ENCODE peak calls at places on chromosomes 13 and 19, in four cellular contexts. One of them, this sample, is unnamed. For H3K36me3, the result is how much of the 10 kb centered on the place peaks cover.

GRCh38 chr13:97241761-97242160 is 19.6 kb downstream of the MBNL2 start:
- ATAC-seq in upper lobe of left lung: no peak
- ATAC-seq in HepG2: no peak
- ATAC-seq in K562: peak
- ATAC-seq in this sample: peak

GRCh38 chr13:37023871-37024270 is 23.3 kb downstream of the EXOSC8 start:
- ATAC-seq in K562: no peak
- ATAC-seq in HepG2: no peak
- ATAC-seq in upper lobe of left lung: no peak
- ATAC-seq in this sample: no peak

GRCh38 chr19:49570138-49570856 is 10.1 kb downstream of the NOSIP start:
- ATAC-seq in HepG2: peak
- ATAC-seq in upper lobe of left lung: peak
- ATAC-seq in K562: peak
- ATAC-seq in this sample: peak

GRCh38 chr13:51998723-51999471 is 12.4 kb downstream of the ATP7B start:
- ATAC-seq in upper lobe of left lung: no peak
- ATAC-seq in K562: peak
- ATAC-seq in HepG2: peak
- ATAC-seq in this sample: no peak

GRCh38 chr19:46287585-46287984 is 9.3 kb upstream of the HIF3A start:
- ATAC-seq in upper lobe of left lung: no peak
- ATAC-seq in HepG2: no peak
- ATAC-seq in K562: peak
- ATAC-seq in this sample: no peak

GRCh38 chr13:104979281-104979680 is 1556.2 kb downstream of the EFNB2 start:
- ATAC-seq in HepG2: no peak
- ATAC-seq in K562: no peak
- ATAC-seq in upper lobe of left lung: no peak
- ATAC-seq in this sample: no peak

GRCh38 chr13:48579167-48579918 is 46.5 kb upstream of the RCBTB2 start:
- ATAC-seq in HepG2: no peak
- ATAC-seq in K562: no peak
- ATAC-seq in upper lobe of left lung: peak
- ATAC-seq in this sample: peak

GRCh38 chr13:99151516-99151915 is 49.1 kb upstream of the UBAC2 start:
- ATAC-seq in K562: peak
- ATAC-seq in upper lobe of left lung: no peak
- ATAC-seq in HepG2: no peak
- ATAC-seq in this sample: no peak

GRCh38 chr13:72763411-72763810 is 18.3 kb downstream of the DIS3 start:
- ATAC-seq in HepG2: no peak
- ATAC-seq in upper lobe of left lung: no peak
- ATAC-seq in K562: no peak
- ATAC-seq in this sample: no peak

GRCh38 chr13:71754407-71754974 is 112.5 kb downstream of the DACH1 start:
- ATAC-seq in upper lobe of left lung: peak
- ATAC-seq in HepG2: no peak
- ATAC-seq in K562: no peak
- ATAC-seq in this sample: peak

GRCh38 chr13:79468819-79469218 is 12.1 kb upstream of the NDFIP2 start:
- ATAC-seq in upper lobe of left lung: no peak
- ATAC-seq in HepG2: no peak
- ATAC-seq in K562: no peak
- ATAC-seq in this sample: no peak

GRCh38 chr19:39037194-39037593 is 4.8 kb upstream of the FBXO27 start:
- ATAC-seq in K562: no peak
- ATAC-seq in upper lobe of left lung: no peak
- ATAC-seq in HepG2: no peak
- ATAC-seq in this sample: no peak

GRCh38 chr13:20942938-20943518 is 40.5 kb upstream of the XPO4 start:
- ATAC-seq in HepG2: peak
- ATAC-seq in K562: no peak
- ATAC-seq in upper lobe of left lung: peak
- ATAC-seq in this sample: no peak

GRCh38 chr19:7527516-7528191 is 5.2 kb downstream of the MCOLN1 start:
- ATAC-seq in upper lobe of left lung: peak
- ATAC-seq in HepG2: no peak
- ATAC-seq in K562: no peak
- ATAC-seq in this sample: peak

GRCh38 chr19:37991841-37992248 is 84.8 kb downstream of the SIPA1L3 start:
- ATAC-seq in upper lobe of left lung: peak
- ATAC-seq in HepG2: no peak
- ATAC-seq in K562: no peak
- ATAC-seq in this sample: no peak

GRCh38 chr19:55362990-55363716 is at the start of gene GARIN5B:
- ATAC-seq in HepG2: peak
- ATAC-seq in K562: no peak
- ATAC-seq in upper lobe of left lung: no peak
- ATAC-seq in this sample: no peak

GRCh38 chr19:43721469-43722048 is 5.7 kb downstream of the IRGC start:
- ATAC-seq in HepG2: no peak
- ATAC-seq in upper lobe of left lung: no peak
- ATAC-seq in K562: no peak
- ATAC-seq in this sample: no peak

GRCh38 chr19:10353793-10354391 is 14.5 kb upstream of the ICAM3 start:
- ATAC-seq in upper lobe of left lung: peak
- ATAC-seq in HepG2: peak
- ATAC-seq in K562: peak
- ATAC-seq in this sample: peak

GRCh38 chr19:53988981-53989380 is 2.5 kb upstream of the CACNG6 start:
- ATAC-seq in HepG2: no peak
- ATAC-seq in K562: no peak
- ATAC-seq in upper lobe of left lung: no peak
- ATAC-seq in this sample: no peak

GRCh38 chr13:95641291-95641811 is 3.2 kb downstream of the DZIP1 start:
- ATAC-seq in upper lobe of left lung: peak
- ATAC-seq in K562: peak
- ATAC-seq in HepG2: no peak
- ATAC-seq in this sample: no peak

GRCh38 chr13:73938375-73939070 is 195.7 kb downstream of the KLF12 start:
- ATAC-seq in upper lobe of left lung: no peak
- ATAC-seq in K562: no peak
- ATAC-seq in HepG2: no peak
- ATAC-seq in this sample: no peak

GRCh38 chr13:94305463-94305862 is 174.0 kb downstream of the DCT start:
- ATAC-seq in HepG2: peak
- ATAC-seq in upper lobe of left lung: peak
- ATAC-seq in K562: no peak
- ATAC-seq in this sample: peak

GRCh38 chr13:49560270-49561063 is 24.9 kb downstream of the RCBTB1 start:
- ATAC-seq in upper lobe of left lung: no peak
- ATAC-seq in K562: peak
- ATAC-seq in HepG2: peak
- ATAC-seq in this sample: no peak

GRCh38 chr19:53786744-53787143 is 37.4 kb downstream of the NLRP12 start:
- ATAC-seq in HepG2: no peak
- ATAC-seq in K562: no peak
- ATAC-seq in upper lobe of left lung: no peak
- ATAC-seq in this sample: no peak

GRCh38 chr19:48751835-48752510 is 468 bp downstream of the FUT1 start:
- ATAC-seq in K562: no peak
- ATAC-seq in upper lobe of left lung: no peak
- ATAC-seq in HepG2: no peak
- ATAC-seq in this sample: no peak

GRCh38 chr13:108947551-108948030 is 318.2 kb downstream of the MYO16 start:
- ATAC-seq in HepG2: no peak
- ATAC-seq in upper lobe of left lung: peak
- ATAC-seq in K562: no peak
- ATAC-seq in this sample: peak

GRCh38 chr19:55623130-55623868 is 1.1 kb downstream of the ZNF784 start:
- ATAC-seq in K562: no peak
- ATAC-seq in HepG2: no peak
- ATAC-seq in upper lobe of left lung: no peak
- ATAC-seq in this sample: no peak

GRCh38 chr19:32677657-32678056 is 2.0 kb downstream of the RGS9BP start:
- ATAC-seq in upper lobe of left lung: no peak
- ATAC-seq in HepG2: no peak
- ATAC-seq in K562: no peak
- ATAC-seq in this sample: no peak
- H3K4me3 ChIP-seq in upper lobe of left lung: no peak
- H3K4me3 ChIP-seq in HepG2: peak
- H3K4me3 ChIP-seq in K562: no peak
- H3K4me3 ChIP-seq in this sample: no peak

GRCh38 chr19:1875646-1876493 is 9.4 kb downstream of the ABHD17A start:
- ATAC-seq in upper lobe of left lung: peak
- ATAC-seq in HepG2: peak
- ATAC-seq in K562: peak
- ATAC-seq in this sample: peak
- TF ChIP-seq EP300 in upper lobe of left lung: peak
- TF ChIP-seq EP300 in HepG2: no peak
- TF ChIP-seq EP300 in K562: no peak
- TF ChIP-seq EP300 in this sample: no peak

GRCh38 chr19:44856438-44857083 is 10.5 kb downstream of the NECTIN2 start:
- ATAC-seq in upper lobe of left lung: peak
- ATAC-seq in HepG2: peak
- ATAC-seq in K562: peak
- ATAC-seq in this sample: no peak
- H3K36me3 ChIP-seq in upper lobe of left lung: under half
- H3K36me3 ChIP-seq in HepG2: under half
- H3K36me3 ChIP-seq in K562: under half
- H3K36me3 ChIP-seq in this sample: under half

DNA sequence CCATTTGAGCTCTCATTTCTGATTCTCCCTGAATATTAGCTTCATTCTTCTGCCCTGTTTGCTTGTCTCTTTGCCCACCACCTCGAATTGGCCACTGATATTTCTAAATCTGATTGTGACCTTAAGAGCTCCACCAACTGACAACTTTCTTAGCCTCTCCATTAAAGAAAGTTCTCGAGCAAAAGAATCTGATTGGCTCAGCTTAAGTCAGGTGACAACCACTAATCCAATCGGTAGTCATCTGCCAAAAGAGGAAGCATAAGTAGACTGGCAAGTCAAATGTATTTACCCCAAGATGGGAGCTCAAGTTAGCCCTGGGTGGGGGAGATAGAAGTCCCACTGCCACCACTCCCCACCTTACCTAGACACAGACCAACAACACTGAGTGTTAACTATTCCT is 41.5 kb downstream of the NOTCH3 start:
- ATAC-seq in HepG2: no peak
- ATAC-seq in K562: peak
- ATAC-seq in upper lobe of left lung: no peak
- ATAC-seq in this sample: no peak
- H3K4me3 ChIP-seq in HepG2: no peak
- H3K4me3 ChIP-seq in K562: no peak
- H3K4me3 ChIP-seq in upper lobe of left lung: no peak
- H3K4me3 ChIP-seq in this sample: no peak

DNA sequence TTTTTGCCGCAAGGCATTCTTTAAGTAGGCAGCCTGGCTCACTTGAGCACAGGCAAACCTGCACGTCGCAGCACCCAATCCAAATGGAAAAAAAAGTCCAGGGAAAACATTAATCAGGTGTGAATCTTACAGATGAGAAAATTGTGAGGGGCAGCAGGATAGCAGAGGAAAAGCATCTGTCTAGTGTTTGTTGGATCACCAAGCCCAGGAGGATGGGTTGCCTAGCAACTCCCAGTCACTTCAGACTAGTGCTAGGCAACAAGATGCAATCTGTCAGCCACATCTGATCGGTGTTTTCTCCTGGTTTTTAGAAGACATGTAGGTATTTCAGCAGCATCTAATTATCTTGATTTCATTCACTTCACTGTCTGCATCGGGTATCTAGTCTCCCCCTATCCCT is 68.3 kb upstream of the KL start:
- ATAC-seq in HepG2: no peak
- ATAC-seq in K562: no peak
- ATAC-seq in upper lobe of left lung: no peak
- ATAC-seq in this sample: no peak
- TF ChIP-seq EP300 in HepG2: no peak
- TF ChIP-seq EP300 in K562: no peak
- TF ChIP-seq EP300 in upper lobe of left lung: no peak
- TF ChIP-seq EP300 in this sample: no peak

GRCh38 chr19:1046836-1047695 is 7.2 kb downstream of the ABCA7 start:
- ATAC-seq in K562: no peak
- ATAC-seq in HepG2: no peak
- ATAC-seq in upper lobe of left lung: no peak
- ATAC-seq in this sample: no peak

GRCh38 chr19:1047696-1048147 is 7.8 kb downstream of the ABCA7 start:
- ATAC-seq in K562: no peak
- ATAC-seq in upper lobe of left lung: no peak
- ATAC-seq in HepG2: no peak
- ATAC-seq in this sample: no peak

GRCh38 chr19:1042689-1043511 is 3.0 kb downstream of the ABCA7 start:
- ATAC-seq in upper lobe of left lung: no peak
- ATAC-seq in K562: no peak
- ATAC-seq in HepG2: no peak
- ATAC-seq in this sample: no peak

GRCh38 chr19:1046117-1046626 is 6.3 kb downstream of the ABCA7 start:
- ATAC-seq in HepG2: peak
- ATAC-seq in upper lobe of left lung: no peak
- ATAC-seq in K562: no peak
- ATAC-seq in this sample: no peak

DNA sequence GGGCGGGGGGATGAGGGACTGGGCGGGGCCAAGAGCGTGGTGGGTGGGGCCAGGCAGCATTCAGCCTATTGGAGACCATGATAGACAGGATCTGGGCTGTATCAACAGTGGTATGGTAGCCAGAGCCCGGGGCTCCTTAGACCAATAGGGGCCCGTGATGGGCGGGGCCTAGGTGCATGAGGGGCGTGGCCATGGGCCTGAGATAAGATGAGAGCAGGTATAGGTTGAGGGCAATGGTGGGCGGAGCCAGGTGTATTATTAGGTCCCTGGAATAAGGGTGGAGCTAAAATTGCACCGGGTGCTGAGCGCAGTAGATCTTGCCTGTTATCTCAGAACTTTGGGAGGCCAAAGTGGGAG is 5.3 kb downstream of the ABCA7 start:
- ATAC-seq in upper lobe of left lung: no peak
- ATAC-seq in K562: peak
- ATAC-seq in HepG2: peak
- ATAC-seq in this sample: no peak
- H3K36me3 ChIP-seq in upper lobe of left lung: under half
- H3K36me3 ChIP-seq in K562: half or more
- H3K36me3 ChIP-seq in HepG2: under half
- H3K36me3 ChIP-seq in this sample: under half

GRCh38 chr19:1361601-1362384 is 21.9 kb upstream of the NDUFS7 start:
- ATAC-seq in K562: no peak
- ATAC-seq in upper lobe of left lung: peak
- ATAC-seq in HepG2: no peak
- ATAC-seq in this sample: no peak
- H3K4me3 ChIP-seq in K562: no peak
- H3K4me3 ChIP-seq in upper lobe of left lung: no peak
- H3K4me3 ChIP-seq in HepG2: no peak
- H3K4me3 ChIP-seq in this sample: no peak

DNA sequence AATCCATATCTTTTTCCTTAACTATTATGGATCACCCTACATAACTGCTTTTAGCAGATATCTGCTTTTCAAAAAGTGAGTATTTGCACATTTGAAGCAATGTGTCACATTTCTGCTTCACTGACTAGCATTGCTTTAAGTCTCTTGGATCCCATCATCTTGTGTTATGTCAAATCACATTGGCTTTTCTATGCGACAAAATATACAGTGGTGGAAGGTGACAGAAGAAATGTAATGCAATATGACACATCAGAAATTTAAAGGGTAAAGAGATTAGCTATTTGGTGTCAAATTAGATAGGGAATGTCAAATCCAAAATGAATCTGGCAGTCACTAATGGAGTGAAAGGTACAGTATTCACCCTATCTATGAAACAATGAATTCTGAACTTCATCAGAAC is 1282.1 kb upstream of the PCDH20 start:
- ATAC-seq in HepG2: no peak
- ATAC-seq in K562: no peak
- ATAC-seq in upper lobe of left lung: no peak
- ATAC-seq in this sample: no peak
- TF ChIP-seq EP300 in HepG2: no peak
- TF ChIP-seq EP300 in K562: no peak
- TF ChIP-seq EP300 in upper lobe of left lung: no peak
- TF ChIP-seq EP300 in this sample: no peak

GRCh38 chr13:110434629-110435028 is 126.9 kb downstream of the RAB20 start:
- ATAC-seq in HepG2: no peak
- ATAC-seq in K562: no peak
- ATAC-seq in upper lobe of left lung: no peak
- ATAC-seq in this sample: no peak
- H3K36me3 ChIP-seq in HepG2: under half
- H3K36me3 ChIP-seq in K562: under half
- H3K36me3 ChIP-seq in upper lobe of left lung: half or more
- H3K36me3 ChIP-seq in this sample: under half

This sample was measured in gastroesophageal sphincter.